ENCODE peak calls at places on chromosomes 3 and 15, in five cellular contexts. B is K562, G is H1, S is WTC11, J is HepG2. N is an unnamed sample.

GRCh38 chr15:80779658-80780415 is 667 bp downstream of the CEMIP start:
- DNase-seq in B (no peak), G (peak), S (peak), J (peak), N (no peak)

GRCh38 chr3:172194702-172195392 is 155.5 kb downstream of the FNDC3B start:
- DNase-seq in B (no peak), G (no peak), S (no peak), J (no peak), N (no peak)

GRCh38 chr3:66498718-66499611 is 1.9 kb downstream of the LRIG1 start:
- DNase-seq in B (no peak), G (no peak), S (no peak), J (no peak), N (no peak)

GRCh38 chr3:10738688-10739372 is 77.2 kb upstream of the SLC6A11 start:
- DNase-seq in B (peak), G (peak), S (peak), J (peak), N (no peak)

GRCh38 chr3:189517981-189518380 is 113.2 kb upstream of the TP63 start:
- DNase-seq in B (no peak), G (no peak), S (no peak), J (no peak), N (no peak)

GRCh38 chr15:93027413-93027812 is 61.6 kb downstream of the RGMA start:
- DNase-seq in B (no peak), G (no peak), S (no peak), J (no peak), N (no peak)

GRCh38 chr15:35810007-35810406 is 264.0 kb upstream of the DPH6 start:
- DNase-seq in B (no peak), G (no peak), S (no peak), J (no peak), N (no peak)

GRCh38 chr3:8470801-8471200 is 30.8 kb upstream of the LMCD1 start:
- DNase-seq in B (no peak), G (no peak), S (no peak), J (no peak), N (no peak)

GRCh38 chr3:42680806-42681205 is 4.5 kb upstream of the KLHL40 start:
- DNase-seq in B (no peak), G (no peak), S (no peak), J (no peak), N (no peak)

GRCh38 chr3:185750702-185751101 is 74.1 kb downstream of the IGF2BP2 start:
- DNase-seq in B (no peak), G (no peak), S (no peak), J (no peak), N (no peak)

GRCh38 chr3:185750015-185750414 is 74.8 kb downstream of the IGF2BP2 start:
- DNase-seq in B (no peak), G (peak), S (no peak), J (peak), N (no peak)

GRCh38 chr3:185744997-185745843 is 79.6 kb downstream of the IGF2BP2 start:
- DNase-seq in B (no peak), G (no peak), S (no peak), J (peak), N (peak)

DNA sequence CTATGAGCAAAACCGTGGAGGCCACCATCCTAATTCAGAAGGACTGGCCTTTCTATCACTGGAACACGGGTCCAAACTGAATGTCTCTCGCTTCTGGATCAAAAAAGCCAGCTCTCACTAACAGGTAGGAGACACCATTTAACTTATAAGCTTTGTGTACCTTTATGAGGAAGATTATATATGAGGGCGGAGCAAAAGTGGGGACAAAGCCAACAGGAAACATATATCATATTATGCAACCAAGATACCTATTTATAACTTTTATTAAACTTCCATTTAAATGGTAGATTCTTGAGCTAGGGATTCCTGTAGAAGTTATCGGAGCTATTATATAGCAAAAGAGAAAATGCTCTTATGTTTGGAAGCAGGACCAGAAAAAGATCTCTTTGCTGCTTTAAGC is 78.4 kb downstream of the IGF2BP2 start:
- DNase-seq in B (no peak), G (no peak), S (no peak), J (no peak), N (no peak)
- TF ChIP-seq ATF2 in B (no peak), G (no peak), S (no peak), J (no peak), N (no peak)

DNA sequence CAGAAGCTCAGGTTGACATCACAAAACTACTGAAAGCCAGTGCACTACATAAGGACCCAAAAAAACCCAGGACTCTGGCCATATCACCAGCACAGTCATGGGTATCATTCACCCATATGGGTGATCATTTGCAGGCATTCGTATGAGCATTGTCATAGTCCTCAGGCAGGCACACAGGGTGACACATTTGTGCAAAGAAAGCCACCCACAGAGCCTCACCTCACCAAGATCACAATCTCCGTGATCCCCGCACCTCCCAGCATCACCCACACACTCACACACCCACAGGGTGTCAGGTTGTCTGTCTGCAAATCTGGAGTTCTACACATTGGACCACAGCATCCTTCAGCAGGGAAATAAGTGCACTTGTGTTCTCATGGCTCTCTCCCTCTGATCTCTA is 166.0 kb upstream of the LPP start:
- DNase-seq in B (no peak), G (no peak), S (no peak), J (no peak), N (no peak)
- TF ChIP-seq ATF2 in B (no peak), G (no peak), S (no peak), J (no peak), N (no peak)

GRCh38 chr15:98190914-98191313 is 230.4 kb downstream of the ARRDC4 start:
- DNase-seq in B (no peak), G (no peak), S (no peak), J (no peak), N (no peak)
- TF ChIP-seq ATF2 in B (no peak), G (no peak), S (no peak), J (no peak), N (no peak)

DNA sequence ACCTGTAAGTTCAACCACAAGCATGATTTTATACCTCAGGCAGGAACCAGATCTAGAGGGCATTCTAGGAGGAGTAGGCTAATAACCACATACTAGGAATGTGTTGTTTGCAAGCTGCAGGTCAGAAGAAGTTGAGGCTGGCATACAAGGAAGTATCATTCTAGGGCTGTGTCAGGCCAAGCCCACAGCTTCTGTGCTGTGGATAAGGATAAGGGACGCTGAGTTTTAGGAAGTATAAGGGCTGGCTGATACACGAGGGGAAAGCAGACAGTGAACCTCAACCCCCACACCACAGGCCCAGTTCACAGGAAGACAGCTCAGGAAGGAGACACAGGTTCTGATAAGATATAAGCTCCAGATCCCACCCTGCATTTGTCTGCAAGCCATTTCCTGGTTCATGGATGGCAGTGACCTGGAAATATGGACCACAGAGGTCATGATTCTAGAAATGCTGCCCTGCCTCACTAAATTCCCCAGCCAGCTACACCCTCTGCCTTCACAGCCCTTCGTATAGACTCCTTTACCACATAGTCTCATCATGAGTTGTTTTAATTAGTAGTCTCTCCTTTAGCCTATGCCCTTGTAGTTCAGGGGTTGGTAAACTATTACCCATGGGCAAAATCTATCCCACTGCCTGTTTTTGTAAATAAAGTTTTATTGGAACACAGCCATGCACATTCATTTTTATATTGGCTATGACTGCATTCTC is 260.7 kb downstream of the OPA1 start:
- DNase-seq in B (peak), G (no peak), S (no peak), J (no peak), N (no peak)
- TF ChIP-seq ATF2 in B (no peak), G (no peak), S (no peak), J (no peak), N (no peak)

GRCh38 chr3:181327349-181327748 is 337.8 kb upstream of the DNAJC19 start:
- DNase-seq in B (no peak), G (no peak), S (no peak), J (no peak), N (no peak)

GRCh38 chr3:181330257-181330656 is 340.7 kb upstream of the DNAJC19 start:
- DNase-seq in B (no peak), G (no peak), S (no peak), J (no peak), N (no peak)

GRCh38 chr3:181329024-181329423 is 339.5 kb upstream of the DNAJC19 start:
- DNase-seq in B (no peak), G (no peak), S (no peak), J (no peak), N (no peak)

GRCh38 chr3:181330821-181331563 is 341.5 kb upstream of the DNAJC19 start:
- DNase-seq in B (no peak), G (no peak), S (no peak), J (no peak), N (no peak)

GRCh38 chr3:181326637-181327223 is 337.2 kb upstream of the DNAJC19 start:
- DNase-seq in B (peak), G (no peak), S (no peak), J (peak), N (no peak)
- TF ChIP-seq ATF2 in B (no peak), G (no peak), S (no peak), J (no peak), N (no peak)

GRCh38 chr3:107956991-107957467 is 133.8 kb downstream of the CD47 start:
- DNase-seq in B (no peak), G (no peak), S (no peak), J (no peak), N (no peak)

GRCh38 chr3:107954845-107955244 is 136.0 kb downstream of the CD47 start:
- DNase-seq in B (no peak), G (no peak), S (no peak), J (no peak), N (no peak)

GRCh38 chr3:107950413-107950812 is 140.4 kb downstream of the CD47 start:
- DNase-seq in B (no peak), G (no peak), S (no peak), J (no peak), N (no peak)

GRCh38 chr3:107951111-107951510 is 139.7 kb downstream of the CD47 start:
- DNase-seq in B (no peak), G (no peak), S (no peak), J (no peak), N (no peak)

DNA sequence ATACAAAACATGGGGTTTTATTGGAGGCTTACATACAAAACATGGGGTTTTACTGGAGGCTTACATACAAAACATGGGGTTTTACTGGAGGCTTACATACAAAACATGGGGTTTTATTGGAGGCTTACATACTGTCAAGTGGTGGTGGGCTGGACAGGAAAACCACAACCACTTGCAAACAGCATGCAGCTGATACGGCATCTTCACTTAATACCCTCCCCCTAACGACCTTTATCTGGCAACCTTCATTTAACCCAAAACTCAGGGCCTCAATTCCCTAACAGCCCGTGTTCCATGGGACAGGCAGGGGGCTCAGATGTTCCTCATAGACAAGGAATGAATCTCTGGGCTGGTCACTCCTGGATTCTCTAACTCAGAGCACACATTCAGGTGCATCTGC is 137.1 kb downstream of the CD47 start:
- DNase-seq in B (no peak), G (no peak), S (no peak), J (no peak), N (no peak)
- TF ChIP-seq ATF2 in B (no peak), G (no peak), S (no peak), J (no peak), N (no peak)

N was measured in GM12878.